ENCODE peak calls at places on chromosome 17, in five cellular contexts. One of them, this sample, is unnamed. For H3K4me1, the result is how much of the 10 kb centered on the place peaks cover.

GRCh38 chr17:20852541-20853370 is 190.1 kb downstream of the USP22 start:
- DNase-seq in thoracic aorta: no peak
- DNase-seq in heart right ventricle: peak
- DNase-seq in lower lobe of right lung: no peak
- DNase-seq in stomach: no peak
- DNase-seq in this sample: no peak

GRCh38 chr17:32783602-32784001 is 93.3 kb downstream of the MYO1D start:
- DNase-seq in lower lobe of right lung: no peak
- DNase-seq in stomach: no peak
- DNase-seq in thoracic aorta: no peak
- DNase-seq in heart right ventricle: no peak
- DNase-seq in this sample: no peak

GRCh38 chr17:8889458-8890210 is 22.2 kb upstream of the PIK3R6 start:
- DNase-seq in thoracic aorta: no peak
- DNase-seq in stomach: no peak
- DNase-seq in heart right ventricle: no peak
- DNase-seq in lower lobe of right lung: no peak
- DNase-seq in this sample: no peak

GRCh38 chr17:17445925-17446665 is 30.7 kb upstream of the MED9 start:
- DNase-seq in lower lobe of right lung: peak
- DNase-seq in thoracic aorta: no peak
- DNase-seq in heart right ventricle: peak
- DNase-seq in stomach: peak
- DNase-seq in this sample: no peak

GRCh38 chr17:51257150-51258081 is 2.4 kb downstream of the MBTD1 start:
- DNase-seq in lower lobe of right lung: no peak
- DNase-seq in heart right ventricle: no peak
- DNase-seq in thoracic aorta: no peak
- DNase-seq in stomach: no peak
- DNase-seq in this sample: no peak

GRCh38 chr17:58530655-58531054 is 16.2 kb upstream of the MTMR4 start:
- DNase-seq in stomach: no peak
- DNase-seq in heart right ventricle: no peak
- DNase-seq in lower lobe of right lung: no peak
- DNase-seq in thoracic aorta: no peak
- DNase-seq in this sample: no peak

GRCh38 chr17:76635659-76636360 is 7.7 kb downstream of the ST6GALNAC1 start:
- DNase-seq in thoracic aorta: no peak
- DNase-seq in heart right ventricle: no peak
- DNase-seq in stomach: no peak
- DNase-seq in lower lobe of right lung: no peak
- DNase-seq in this sample: no peak

GRCh38 chr17:19317359-19318095 is 45.0 kb downstream of the B9D1 start:
- DNase-seq in stomach: peak
- DNase-seq in heart right ventricle: peak
- DNase-seq in lower lobe of right lung: peak
- DNase-seq in thoracic aorta: no peak
- DNase-seq in this sample: peak

GRCh38 chr17:28585891-28586290 is 9.2 kb upstream of the ALDOC start:
- DNase-seq in heart right ventricle: no peak
- DNase-seq in stomach: no peak
- DNase-seq in lower lobe of right lung: no peak
- DNase-seq in thoracic aorta: no peak
- DNase-seq in this sample: no peak

GRCh38 chr17:10177921-10178788 is 20.3 kb downstream of the GAS7 start:
- DNase-seq in thoracic aorta: no peak
- DNase-seq in heart right ventricle: no peak
- DNase-seq in lower lobe of right lung: no peak
- DNase-seq in stomach: no peak
- DNase-seq in this sample: no peak

GRCh38 chr17:63041251-63041650 is 75.2 kb downstream of the TANC2 start:
- DNase-seq in heart right ventricle: no peak
- DNase-seq in thoracic aorta: no peak
- DNase-seq in lower lobe of right lung: no peak
- DNase-seq in stomach: no peak
- DNase-seq in this sample: no peak

GRCh38 chr17:71085238-71086033 is 916.1 kb downstream of the KCNJ2 start:
- DNase-seq in heart right ventricle: no peak
- DNase-seq in thoracic aorta: no peak
- DNase-seq in stomach: peak
- DNase-seq in lower lobe of right lung: no peak
- DNase-seq in this sample: no peak

GRCh38 chr17:68291836-68292688 is 767 bp downstream of the ARSG start:
- DNase-seq in heart right ventricle: peak
- DNase-seq in lower lobe of right lung: peak
- DNase-seq in thoracic aorta: no peak
- DNase-seq in stomach: peak
- DNase-seq in this sample: peak
- H3K4me1 ChIP-seq in heart right ventricle: under half
- H3K4me1 ChIP-seq in lower lobe of right lung: under half
- H3K4me1 ChIP-seq in thoracic aorta: under half
- H3K4me1 ChIP-seq in stomach: under half
- H3K4me1 ChIP-seq in this sample: under half

GRCh38 chr17:61260061-61260797 is 139.4 kb upstream of the TBX2 start:
- DNase-seq in thoracic aorta: no peak
- DNase-seq in heart right ventricle: peak
- DNase-seq in stomach: no peak
- DNase-seq in lower lobe of right lung: no peak
- DNase-seq in this sample: no peak
- H3K27ac ChIP-seq in thoracic aorta: peak
- H3K27ac ChIP-seq in heart right ventricle: peak
- H3K27ac ChIP-seq in stomach: peak
- H3K27ac ChIP-seq in lower lobe of right lung: peak
- H3K27ac ChIP-seq in this sample: peak

GRCh38 chr17:4951486-4951885 is 567 bp downstream of the ENO3 start:
- DNase-seq in stomach: no peak
- DNase-seq in heart right ventricle: no peak
- DNase-seq in lower lobe of right lung: no peak
- DNase-seq in thoracic aorta: no peak
- DNase-seq in this sample: no peak
- H3K4me3 ChIP-seq in stomach: no peak
- H3K4me3 ChIP-seq in heart right ventricle: peak
- H3K4me3 ChIP-seq in lower lobe of right lung: no peak
- H3K4me3 ChIP-seq in thoracic aorta: no peak
- H3K4me3 ChIP-seq in this sample: no peak

DNA sequence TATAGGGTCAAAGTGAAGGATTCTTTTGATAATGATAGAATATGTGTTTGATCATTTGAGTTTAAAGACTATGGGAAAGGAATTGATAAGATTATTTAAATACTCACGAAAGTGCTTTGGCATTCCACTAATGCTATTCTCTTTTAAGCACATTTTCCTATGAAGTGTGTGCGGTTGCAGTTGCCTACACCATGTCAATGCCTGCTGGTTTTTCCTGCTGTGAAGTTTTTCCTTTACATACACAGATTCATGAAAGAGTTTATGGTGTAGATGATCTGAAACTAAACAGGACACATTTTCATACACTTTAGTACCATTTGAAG is 78.7 kb downstream of the VMP1 start:
- DNase-seq in stomach: no peak
- DNase-seq in heart right ventricle: no peak
- DNase-seq in lower lobe of right lung: no peak
- DNase-seq in thoracic aorta: no peak
- DNase-seq in this sample: no peak
- H3K4me1 ChIP-seq in stomach: under half
- H3K4me1 ChIP-seq in heart right ventricle: under half
- H3K4me1 ChIP-seq in lower lobe of right lung: half or more
- H3K4me1 ChIP-seq in thoracic aorta: half or more
- H3K4me1 ChIP-seq in this sample: half or more

GRCh38 chr17:81053043-81053970 is 18.4 kb downstream of the BAIAP2 start:
- DNase-seq in stomach: no peak
- DNase-seq in lower lobe of right lung: no peak
- DNase-seq in thoracic aorta: no peak
- DNase-seq in heart right ventricle: no peak
- DNase-seq in this sample: no peak

GRCh38 chr17:81054308-81054707 is 19.4 kb downstream of the BAIAP2 start:
- DNase-seq in thoracic aorta: no peak
- DNase-seq in stomach: no peak
- DNase-seq in heart right ventricle: no peak
- DNase-seq in lower lobe of right lung: no peak
- DNase-seq in this sample: no peak

GRCh38 chr17:81057079-81057730 is 22.3 kb downstream of the BAIAP2 start:
- DNase-seq in lower lobe of right lung: peak
- DNase-seq in thoracic aorta: no peak
- DNase-seq in stomach: peak
- DNase-seq in heart right ventricle: no peak
- DNase-seq in this sample: peak

GRCh38 chr17:81056352-81056751 is 21.4 kb downstream of the BAIAP2 start:
- DNase-seq in heart right ventricle: no peak
- DNase-seq in lower lobe of right lung: no peak
- DNase-seq in stomach: no peak
- DNase-seq in thoracic aorta: no peak
- DNase-seq in this sample: no peak

GRCh38 chr17:81054881-81055370 is 20.0 kb downstream of the BAIAP2 start:
- DNase-seq in thoracic aorta: no peak
- DNase-seq in heart right ventricle: no peak
- DNase-seq in lower lobe of right lung: peak
- DNase-seq in stomach: no peak
- DNase-seq in this sample: no peak
- H3K27ac ChIP-seq in thoracic aorta: no peak
- H3K27ac ChIP-seq in heart right ventricle: no peak
- H3K27ac ChIP-seq in lower lobe of right lung: no peak
- H3K27ac ChIP-seq in stomach: no peak
- H3K27ac ChIP-seq in this sample: no peak

GRCh38 chr17:2178798-2179505 is 124.0 kb downstream of the HIC1 start:
- DNase-seq in heart right ventricle: peak
- DNase-seq in thoracic aorta: no peak
- DNase-seq in stomach: no peak
- DNase-seq in lower lobe of right lung: no peak
- DNase-seq in this sample: no peak
- H3K4me3 ChIP-seq in heart right ventricle: no peak
- H3K4me3 ChIP-seq in thoracic aorta: peak
- H3K4me3 ChIP-seq in stomach: no peak
- H3K4me3 ChIP-seq in lower lobe of right lung: no peak
- H3K4me3 ChIP-seq in this sample: no peak

This sample was measured in upper lobe of right lung.